ENCODE peak calls at places on chromosome 2, in four cellular contexts. One of them, this sample, is unnamed.

GRCh38 chr2:54402350-54402749 is 53.8 kb upstream of the SPTBN1 start:
- DNase-seq in choroid plexus epithelial cell: peak
- DNase-seq in neural crest cell: no peak
- DNase-seq in pancreas: no peak
- DNase-seq in this sample: no peak

GRCh38 chr2:165594231-165594934 is 124.9 kb downstream of the CSRNP3 start:
- DNase-seq in choroid plexus epithelial cell: no peak
- DNase-seq in neural crest cell: no peak
- DNase-seq in pancreas: no peak
- DNase-seq in this sample: no peak

GRCh38 chr2:9115219-9115618 is 91.4 kb upstream of the ASAP2 start:
- DNase-seq in choroid plexus epithelial cell: no peak
- DNase-seq in neural crest cell: no peak
- DNase-seq in pancreas: no peak
- DNase-seq in this sample: no peak

GRCh38 chr2:190303642-190304041 is 16.0 kb downstream of the HIBCH start:
- DNase-seq in choroid plexus epithelial cell: no peak
- DNase-seq in neural crest cell: no peak
- DNase-seq in pancreas: no peak
- DNase-seq in this sample: no peak

GRCh38 chr2:163878718-163879117 is 142.9 kb upstream of the FIGN start:
- DNase-seq in choroid plexus epithelial cell: peak
- DNase-seq in neural crest cell: peak
- DNase-seq in pancreas: no peak
- DNase-seq in this sample: no peak

GRCh38 chr2:185578293-185578692 is 160.3 kb upstream of the FSIP2 start:
- DNase-seq in choroid plexus epithelial cell: no peak
- DNase-seq in neural crest cell: no peak
- DNase-seq in pancreas: no peak
- DNase-seq in this sample: no peak

GRCh38 chr2:234932591-234933168 is 19.1 kb upstream of the SH3BP4 start:
- DNase-seq in choroid plexus epithelial cell: no peak
- DNase-seq in neural crest cell: no peak
- DNase-seq in pancreas: no peak
- DNase-seq in this sample: no peak

GRCh38 chr2:20496069-20496468 is 49.2 kb downstream of the RHOB start:
- DNase-seq in choroid plexus epithelial cell: peak
- DNase-seq in neural crest cell: no peak
- DNase-seq in pancreas: no peak
- DNase-seq in this sample: no peak

GRCh38 chr2:74947703-74948102 is 10.7 kb upstream of the POLE4 start:
- DNase-seq in choroid plexus epithelial cell: no peak
- DNase-seq in neural crest cell: no peak
- DNase-seq in pancreas: no peak
- DNase-seq in this sample: no peak

GRCh38 chr2:51006641-51007040 is 25.3 kb downstream of the NRXN1 start:
- DNase-seq in choroid plexus epithelial cell: no peak
- DNase-seq in neural crest cell: no peak
- DNase-seq in pancreas: no peak
- DNase-seq in this sample: no peak

GRCh38 chr2:212549463-212549862 is 10.9 kb upstream of the ERBB4 start:
- DNase-seq in choroid plexus epithelial cell: no peak
- DNase-seq in neural crest cell: no peak
- DNase-seq in pancreas: no peak
- DNase-seq in this sample: no peak

GRCh38 chr2:96142217-96143113 is 2.8 kb downstream of the DUSP2 start:
- DNase-seq in choroid plexus epithelial cell: no peak
- DNase-seq in neural crest cell: no peak
- DNase-seq in pancreas: peak
- DNase-seq in this sample: no peak

GRCh38 chr2:151795646-151796240 is 32.5 kb downstream of the ARL5A start:
- DNase-seq in choroid plexus epithelial cell: peak
- DNase-seq in neural crest cell: no peak
- DNase-seq in pancreas: no peak
- DNase-seq in this sample: no peak

DNA sequence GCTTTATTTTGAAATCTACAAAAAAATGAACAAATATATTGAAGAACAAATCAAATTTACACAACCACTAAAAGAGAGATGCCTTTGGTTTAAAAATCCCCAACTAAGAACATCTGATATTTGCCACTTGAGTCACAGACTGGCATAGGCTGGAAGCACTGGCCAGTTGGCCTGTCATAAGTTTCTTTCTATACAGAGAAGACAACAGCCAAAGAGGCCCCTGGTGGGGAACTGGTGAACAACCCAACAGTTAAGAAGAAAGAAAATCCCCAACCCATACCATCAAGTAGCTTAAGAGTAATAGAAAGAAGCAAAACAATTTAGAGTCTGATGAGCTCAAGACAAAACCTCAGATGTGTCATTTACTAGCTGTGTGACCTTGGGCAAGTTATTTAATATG is 45.5 kb downstream of the OSR1 start:
- DNase-seq in choroid plexus epithelial cell: peak
- DNase-seq in neural crest cell: no peak
- DNase-seq in pancreas: no peak
- DNase-seq in this sample: no peak
- TF ChIP-seq CTCF in choroid plexus epithelial cell: peak
- TF ChIP-seq CTCF in neural crest cell: peak
- TF ChIP-seq CTCF in pancreas: no peak
- TF ChIP-seq CTCF in this sample: no peak

GRCh38 chr2:203455209-203455608 is 79.9 kb downstream of the RAPH1 start:
- DNase-seq in choroid plexus epithelial cell: no peak
- DNase-seq in neural crest cell: no peak
- DNase-seq in pancreas: no peak
- DNase-seq in this sample: no peak

GRCh38 chr2:203451686-203452085 is 83.4 kb downstream of the RAPH1 start:
- DNase-seq in choroid plexus epithelial cell: peak
- DNase-seq in neural crest cell: no peak
- DNase-seq in pancreas: no peak
- DNase-seq in this sample: no peak

GRCh38 chr2:203451011-203451410 is 84.1 kb downstream of the RAPH1 start:
- DNase-seq in choroid plexus epithelial cell: peak
- DNase-seq in neural crest cell: no peak
- DNase-seq in pancreas: no peak
- DNase-seq in this sample: no peak

GRCh38 chr2:203450571-203450970 is 84.5 kb downstream of the RAPH1 start:
- DNase-seq in choroid plexus epithelial cell: no peak
- DNase-seq in neural crest cell: no peak
- DNase-seq in pancreas: no peak
- DNase-seq in this sample: no peak

GRCh38 chr2:203453858-203454451 is 81.1 kb downstream of the RAPH1 start:
- DNase-seq in choroid plexus epithelial cell: peak
- DNase-seq in neural crest cell: peak
- DNase-seq in pancreas: no peak
- DNase-seq in this sample: no peak
- TF ChIP-seq CTCF in choroid plexus epithelial cell: peak
- TF ChIP-seq CTCF in neural crest cell: peak
- TF ChIP-seq CTCF in pancreas: peak
- TF ChIP-seq CTCF in this sample: peak

GRCh38 chr2:133817680-133818566 is 249.7 kb upstream of the NCKAP5 start:
- DNase-seq in choroid plexus epithelial cell: peak
- DNase-seq in neural crest cell: no peak
- DNase-seq in pancreas: no peak
- DNase-seq in this sample: no peak

GRCh38 chr2:133821107-133821760 is 253.0 kb upstream of the NCKAP5 start:
- DNase-seq in choroid plexus epithelial cell: peak
- DNase-seq in neural crest cell: no peak
- DNase-seq in pancreas: no peak
- DNase-seq in this sample: no peak

GRCh38 chr2:133822901-133823550 is 254.8 kb upstream of the NCKAP5 start:
- DNase-seq in choroid plexus epithelial cell: no peak
- DNase-seq in neural crest cell: no peak
- DNase-seq in pancreas: no peak
- DNase-seq in this sample: no peak

GRCh38 chr2:133818661-133819060 is 250.4 kb upstream of the NCKAP5 start:
- DNase-seq in choroid plexus epithelial cell: no peak
- DNase-seq in neural crest cell: no peak
- DNase-seq in pancreas: no peak
- DNase-seq in this sample: no peak

GRCh38 chr2:133819906-133820305 is 251.6 kb upstream of the NCKAP5 start:
- DNase-seq in choroid plexus epithelial cell: peak
- DNase-seq in neural crest cell: no peak
- DNase-seq in pancreas: no peak
- DNase-seq in this sample: no peak
- TF ChIP-seq CTCF in choroid plexus epithelial cell: peak
- TF ChIP-seq CTCF in neural crest cell: no peak
- TF ChIP-seq CTCF in pancreas: no peak
- TF ChIP-seq CTCF in this sample: no peak

DNA sequence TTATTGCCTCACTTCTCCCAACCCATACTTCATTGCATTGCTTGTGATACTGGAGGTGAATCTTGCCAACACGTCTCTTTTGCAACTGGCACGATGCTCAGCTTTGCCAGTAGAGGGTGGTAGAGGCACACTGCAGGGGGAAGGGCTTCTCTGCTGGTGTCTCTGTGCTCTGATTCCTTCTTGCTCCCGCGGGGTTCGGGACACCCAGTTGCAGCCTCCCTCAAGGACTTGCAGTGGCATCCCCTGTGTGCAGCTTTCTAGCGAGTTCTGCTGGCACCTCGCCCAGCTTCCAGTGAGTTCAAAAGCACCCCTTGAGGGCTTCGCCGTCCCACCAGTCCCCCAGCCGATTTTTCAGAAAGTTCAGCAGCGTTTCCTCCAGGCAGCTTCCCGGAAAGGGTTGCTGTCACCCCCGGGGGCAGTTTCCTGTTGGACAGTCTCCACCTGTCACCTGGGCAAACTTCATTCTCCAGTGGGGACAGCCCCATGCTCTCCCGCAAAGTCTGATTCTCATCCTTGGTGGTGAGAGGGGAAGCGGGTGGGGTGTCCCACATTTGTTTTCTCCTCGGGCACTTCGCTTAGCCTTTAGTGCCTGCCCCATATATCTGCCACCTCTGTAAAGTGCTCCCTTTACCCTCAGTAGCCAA is 35.4 kb upstream of the EN1 start:
- DNase-seq in choroid plexus epithelial cell: peak
- DNase-seq in neural crest cell: peak
- DNase-seq in pancreas: peak
- DNase-seq in this sample: peak
- TF ChIP-seq CTCF in choroid plexus epithelial cell: peak
- TF ChIP-seq CTCF in neural crest cell: peak
- TF ChIP-seq CTCF in pancreas: peak
- TF ChIP-seq CTCF in this sample: peak

GRCh38 chr2:26401739-26402541 is at the start of gene DRC1:
- DNase-seq in choroid plexus epithelial cell: peak
- DNase-seq in neural crest cell: peak
- DNase-seq in pancreas: peak
- DNase-seq in this sample: peak
- TF ChIP-seq CTCF in choroid plexus epithelial cell: peak
- TF ChIP-seq CTCF in neural crest cell: no peak
- TF ChIP-seq CTCF in pancreas: no peak
- TF ChIP-seq CTCF in this sample: no peak

This sample was measured in left lung.